ENCODE peak calls at places on chromosome 4, in five cellular contexts. R, X, B, W and L are unnamed samples.
A peak's percentile ranks its signal among the peaks of the same experiment; 100 is the strongest.

GRCh38 chr4:140004580-140005314 is 149.2 kb downstream of the MAML3 start:
- DNase-seq in R (no peak), W (no peak), B (peak; percentile 44), X (peak; percentile 60), L (no peak)

GRCh38 chr4:79514637-79515320 is 106.8 kb upstream of the GK2 start:
- DNase-seq in R (no peak), X (no peak), B (no peak), W (no peak), L (no peak)

GRCh38 chr4:74157116-74157742 is 689 bp upstream of the MTHFD2L start:
- DNase-seq in R (no peak), W (no peak), X (no peak), B (peak; percentile 79), L (no peak)

GRCh38 chr4:85823295-85823694 is 348.3 kb downstream of the ARHGAP24 start:
- DNase-seq in R (no peak), X (peak; percentile 33), B (peak; percentile 52), W (no peak), L (no peak)

GRCh38 chr4:139763205-139763604 is 97.6 kb downstream of the MGST2 start:
- DNase-seq in X (no peak), W (no peak), B (no peak), R (no peak), L (no peak)

GRCh38 chr4:169268951-169269781 is 1.6 kb downstream of the SH3RF1 start:
- DNase-seq in X (no peak), W (peak; percentile 44), R (no peak), B (peak; percentile 86), L (no peak)

GRCh38 chr4:41160010-41160789 is 54.1 kb downstream of the APBB2 start:
- DNase-seq in X (peak; percentile 53), R (no peak), B (peak; percentile 90), W (no peak), L (no peak)

GRCh38 chr4:52751349-52751911 is at the start of gene ERVMER34-1:
- DNase-seq in B (peak; percentile 45), X (peak; percentile 95), W (no peak), R (no peak), L (no peak)

GRCh38 chr4:86233681-86234080 is 126.2 kb downstream of the MAPK10 start:
- DNase-seq in X (no peak), W (no peak), B (peak; percentile 41), R (no peak), L (no peak)

GRCh38 chr4:126541820-126542219 is 1090.9 kb upstream of the INTU start:
- DNase-seq in B (no peak), W (no peak), X (no peak), R (no peak), L (no peak)

GRCh38 chr4:87783781-87784180 is 15.6 kb upstream of the IBSP start:
- DNase-seq in W (no peak), R (no peak), B (no peak), X (no peak), L (no peak)

GRCh38 chr4:146165840-146166239 is 9.7 kb upstream of the LSM6 start:
- DNase-seq in R (no peak), X (no peak), W (peak; percentile 34), B (peak; percentile 83), L (no peak)

GRCh38 chr4:152065545-152065944 is 304.7 kb upstream of the GATB start:
- DNase-seq in W (no peak), B (no peak), X (no peak), R (peak; percentile 13), L (no peak)

GRCh38 chr4:174181827-174182226 is 101.6 kb downstream of the FBXO8 start:
- DNase-seq in R (no peak), X (no peak), B (no peak), W (no peak), L (no peak)
- TF ChIP-seq CTCF in R (no peak), X (peak; percentile 31), B (no peak), W (no peak), L (no peak)

DNA sequence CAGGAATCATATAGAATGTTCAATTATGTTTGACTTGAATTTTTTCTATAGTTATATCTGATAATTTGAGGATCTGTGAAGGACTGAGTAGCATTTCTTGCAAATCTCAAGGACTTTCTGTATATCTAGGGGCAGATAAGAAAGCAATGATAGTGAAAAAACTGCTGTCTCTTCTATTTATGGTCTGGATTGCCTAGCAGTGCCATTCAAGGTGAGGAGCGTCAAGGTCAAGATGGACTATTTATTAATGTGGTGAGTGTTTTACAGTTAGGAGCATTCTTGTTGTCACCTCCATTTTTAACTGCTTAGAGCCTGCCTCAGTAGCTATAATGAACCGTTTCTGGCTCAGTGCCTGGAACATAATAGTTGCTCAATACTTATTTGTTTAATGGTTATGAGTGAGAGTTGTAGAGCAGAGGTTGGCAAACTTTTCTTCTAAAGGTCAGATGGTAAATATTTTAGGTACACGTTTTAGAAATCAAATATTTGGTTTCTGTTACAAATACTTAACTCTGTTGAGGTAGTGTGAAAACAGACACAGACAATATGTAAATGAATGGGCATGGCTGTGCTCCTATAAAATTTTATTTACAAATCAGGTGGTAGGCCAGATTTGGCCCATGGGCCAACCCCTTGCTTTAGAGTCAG is 523.2 kb upstream of the IGFBP7 start:
- DNase-seq in R (no peak), X (no peak), W (no peak), B (no peak), L (no peak)
- TF ChIP-seq CTCF in R (no peak), X (no peak), W (no peak), B (no peak), L (no peak)

DNA sequence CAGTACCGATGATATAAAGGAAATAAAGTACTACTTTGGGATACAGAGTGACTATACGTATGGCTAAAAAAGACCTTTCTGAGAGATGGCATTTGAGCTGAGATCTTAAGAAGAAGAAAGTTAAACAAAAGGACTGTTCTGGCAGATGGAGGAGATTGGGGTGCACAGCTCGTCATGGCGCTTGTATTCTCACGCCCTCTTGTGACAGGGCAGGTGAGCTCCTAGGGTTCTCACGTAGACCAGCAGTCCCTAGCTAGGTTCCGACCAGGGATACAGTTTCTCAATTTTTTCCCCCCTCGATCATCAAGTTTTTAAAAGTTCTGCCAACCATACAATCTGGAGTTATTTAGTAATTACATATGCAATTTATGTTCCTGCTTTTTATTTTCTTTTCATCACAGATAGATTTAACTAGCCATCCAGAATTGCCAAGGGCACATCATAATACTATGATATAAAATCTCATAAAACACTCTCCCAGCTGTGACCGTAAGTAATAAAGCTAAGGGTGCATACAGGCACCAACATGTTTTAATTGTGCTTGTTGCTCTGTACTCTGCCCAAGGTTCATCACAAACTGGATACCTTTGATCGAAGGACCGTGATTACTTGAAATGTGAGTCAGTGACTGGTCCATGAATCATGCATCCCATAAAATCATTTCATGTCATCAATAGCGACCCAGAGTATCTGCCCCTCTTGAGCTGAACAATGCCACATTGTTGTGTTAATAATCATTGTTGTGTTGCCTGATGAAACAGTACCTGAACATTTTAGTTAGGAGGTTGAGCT is 69.4 kb upstream of the ZNF518B start:
- DNase-seq in X (peak; percentile 40), R (no peak), W (no peak), B (no peak), L (no peak)
- TF ChIP-seq CTCF in X (peak; percentile 57), R (no peak), W (no peak), B (no peak), L (no peak)

GRCh38 chr4:154354883-154355282 is 136.7 kb downstream of the DCHS2 start:
- DNase-seq in B (no peak), X (no peak), W (no peak), R (no peak), L (no peak)

GRCh38 chr4:154345359-154345758 is 146.2 kb downstream of the DCHS2 start:
- DNase-seq in W (no peak), X (no peak), R (no peak), B (no peak), L (no peak)

GRCh38 chr4:154348657-154349056 is 142.9 kb downstream of the DCHS2 start:
- DNase-seq in B (no peak), R (no peak), X (peak; percentile 32), W (no peak), L (no peak)

GRCh38 chr4:154344686-154345085 is 146.9 kb downstream of the DCHS2 start:
- DNase-seq in R (no peak), B (no peak), X (peak; percentile 71), W (no peak), L (no peak)

DNA sequence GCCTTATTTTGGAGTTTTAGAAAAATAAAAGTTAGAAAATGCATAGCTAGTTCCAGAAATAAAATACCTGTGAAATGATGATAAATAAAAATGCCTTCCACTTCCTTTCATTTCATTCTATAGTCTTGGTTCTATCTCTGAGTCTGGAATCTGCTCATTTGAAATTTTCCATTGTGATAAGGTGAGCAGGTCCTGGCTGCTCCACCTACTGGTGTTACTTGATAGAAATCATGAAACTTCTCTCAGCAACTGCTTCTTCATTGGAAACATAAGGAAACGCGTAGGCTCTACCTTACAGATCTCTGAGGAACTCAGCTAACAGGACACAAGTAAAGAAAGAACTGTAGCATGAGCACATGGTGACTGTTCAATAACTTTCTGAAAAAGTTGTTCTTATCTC is 141.8 kb downstream of the DCHS2 start:
- DNase-seq in R (no peak), W (no peak), B (peak; percentile 47), X (no peak), L (no peak)
- TF ChIP-seq CTCF in R (no peak), W (peak; percentile 39), B (peak; percentile 67), X (peak; percentile 68), L (peak; percentile 6)

GRCh38 chr4:108830509-108831244 is 67.8 kb upstream of the ETNPPL start:
- DNase-seq in X (no peak), R (no peak), B (peak; percentile 43), W (no peak), L (no peak)

GRCh38 chr4:108838451-108838850 is 75.6 kb upstream of the ETNPPL start:
- DNase-seq in X (no peak), B (no peak), W (no peak), R (no peak), L (no peak)

GRCh38 chr4:108834167-108834566 is 71.3 kb upstream of the ETNPPL start:
- DNase-seq in B (peak; percentile 40), X (no peak), W (peak; percentile 32), R (no peak), L (no peak)

GRCh38 chr4:108833041-108833440 is 70.2 kb upstream of the ETNPPL start:
- DNase-seq in X (no peak), R (no peak), B (peak; percentile 81), W (no peak), L (no peak)

DNA sequence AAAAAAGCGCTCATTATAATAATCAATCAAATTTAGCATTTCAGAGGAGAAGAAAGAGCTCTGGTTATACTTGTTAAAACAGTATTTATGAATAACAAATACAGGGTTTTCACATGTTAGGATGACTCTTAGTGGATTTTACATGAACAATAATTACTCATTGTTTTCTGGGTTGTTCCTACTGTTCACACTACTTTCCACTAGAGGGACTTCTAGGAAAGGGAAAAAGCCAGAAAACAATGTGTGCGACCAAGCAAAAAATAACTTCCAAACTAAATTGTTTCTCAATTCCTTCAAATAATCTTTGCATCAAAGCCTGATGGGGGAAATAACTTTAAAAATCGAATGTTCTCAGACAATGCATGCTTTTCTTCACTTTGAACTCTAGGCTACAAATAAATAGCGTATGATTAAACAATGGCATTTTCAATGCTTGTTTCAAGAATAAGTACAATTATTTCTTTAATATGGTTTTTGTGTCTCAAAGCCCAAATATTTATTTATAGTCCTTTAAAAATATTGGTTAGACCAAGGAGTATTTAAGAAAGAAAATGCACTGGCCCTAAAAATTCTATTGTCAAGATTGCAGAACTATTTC is 72.0 kb upstream of the ETNPPL start:
- DNase-seq in W (peak; percentile 32), R (no peak), X (no peak), B (peak; percentile 77), L (no peak)
- TF ChIP-seq CTCF in W (peak; percentile 85), R (no peak), X (peak; percentile 81), B (peak; percentile 72), L (peak; percentile 30)